ENCODE peak calls at places on chromosomes 16 and 17, in nine cellular contexts. E, R, C, D, P, A, H, U and F are unnamed samples.

GRCh38 chr17:50767446-50767845 is at the start of gene ANKRD40CL:
- DNase-seq in C (no peak), H (no peak), R (no peak), A (no peak), U (no peak), P (no peak), D (no peak), E (no peak), F (no peak)

GRCh38 chr16:52090080-52090479 is 456.9 kb downstream of the TOX3 start:
- DNase-seq in C (no peak), A (no peak), R (no peak), U (no peak), E (no peak), D (no peak), P (no peak), H (no peak), F (no peak)

GRCh38 chr17:78265121-78265520 is 33.7 kb downstream of the TMEM235 start:
- DNase-seq in U (no peak), E (no peak), P (no peak), A (no peak), D (no peak), C (no peak), H (no peak), R (no peak), F (no peak)

GRCh38 chr16:2196162-2196980 is at the start of gene CASKIN1:
- DNase-seq in D (no peak), R (no peak), U (no peak), C (no peak), H (no peak), P (no peak), E (no peak), A (peak; percentile 48), F (peak; percentile 26)

GRCh38 chr16:89407925-89408300 is 82.4 kb downstream of the ANKRD11 start:
- DNase-seq in A (no peak), D (no peak), H (no peak), P (no peak), E (no peak), C (no peak), U (no peak), R (peak; percentile 37), F (no peak)

GRCh38 chr17:54172654-54173316 is 350.1 kb downstream of the KIF2B start:
- DNase-seq in R (peak; percentile 20), P (no peak), A (no peak), D (no peak), H (no peak), U (no peak), C (peak; percentile 31), E (no peak), F (peak; percentile 50)

GRCh38 chr16:7597677-7598076 is 265.0 kb downstream of the RBFOX1 start:
- DNase-seq in E (no peak), P (no peak), C (no peak), A (no peak), D (no peak), U (no peak), H (no peak), R (no peak), F (no peak)

GRCh38 chr16:77290451-77291110 is 91.4 kb downstream of the SYCE1L start:
- DNase-seq in D (no peak), E (no peak), H (no peak), R (no peak), A (no peak), U (no peak), P (no peak), C (no peak), F (no peak)

GRCh38 chr17:79548116-79548515 is 62.7 kb downstream of the RBFOX3 start:
- DNase-seq in A (no peak), R (no peak), P (no peak), E (no peak), U (no peak), C (no peak), H (no peak), D (no peak), F (no peak)

GRCh38 chr16:11090947-11091785 is 146.8 kb downstream of the CLEC16A start:
- DNase-seq in E (no peak), A (no peak), D (peak; percentile 38), P (no peak), R (no peak), H (peak; percentile 38), U (no peak), C (no peak), F (no peak)

GRCh38 chr16:51538707-51539604 is 387.9 kb upstream of the SALL1 start:
- DNase-seq in H (peak; percentile 3), R (peak; percentile 8), D (no peak), C (no peak), E (no peak), P (no peak), U (no peak), A (no peak), F (peak; percentile 96)

GRCh38 chr17:45235071-45236001 is 13.7 kb downstream of the FMNL1 start:
- DNase-seq in A (peak; percentile 76), P (peak; percentile 80), H (peak; percentile 78), C (peak; percentile 87), E (peak; percentile 91), R (peak; percentile 76), U (peak; percentile 83), D (peak; percentile 65), F (peak; percentile 84)

GRCh38 chr16:27819881-27820610 is 243.5 kb downstream of the GSG1L start:
- DNase-seq in R (no peak), C (no peak), E (peak; percentile 54), P (no peak), H (no peak), U (no peak), A (no peak), D (no peak), F (no peak)

GRCh38 chr17:74276051-74276476 is 2.0 kb downstream of the DNAI2 start:
- DNase-seq in H (no peak), E (no peak), D (no peak), U (no peak), A (no peak), P (no peak), R (peak; percentile 16), C (no peak), F (no peak)

GRCh38 chr17:61379457-61380216 is 20.0 kb upstream of the TBX2 start:
- DNase-seq in C (no peak), U (no peak), P (no peak), R (no peak), E (no peak), D (no peak), A (no peak), H (no peak), F (no peak)

GRCh38 chr16:88527186-88527936 is 42.8 kb upstream of the ZC3H18 start:
- DNase-seq in D (peak; percentile 65), A (peak; percentile 89), R (peak; percentile 67), U (peak; percentile 76), C (peak; percentile 73), E (peak; percentile 87), P (peak; percentile 46), H (peak; percentile 42), F (peak; percentile 66)

GRCh38 chr16:75252946-75253911 is 1.8 kb upstream of the BCAR1 start:
- DNase-seq in P (no peak), C (no peak), D (no peak), R (peak; percentile 24), H (no peak), U (no peak), A (no peak), E (no peak), F (peak; percentile 99)

GRCh38 chr17:59423137-59423703 is 91.8 kb downstream of the YPEL2 start:
- DNase-seq in C (no peak), P (no peak), D (no peak), R (peak; percentile 58), H (no peak), U (no peak), E (no peak), A (no peak), F (peak; percentile 89)

GRCh38 chr16:70735141-70735979 is 49.5 kb upstream of the MTSS2 start:
- DNase-seq in R (peak; percentile 52), A (no peak), D (no peak), C (no peak), P (no peak), H (no peak), U (no peak), E (no peak), F (peak; percentile 83)